ENCODE peak calls at places on chromosomes 12 and 14, in eight cellular contexts. O, T, K, H, R, S, E and D are unnamed samples.

GRCh38 chr14:76256545-76256944 is 104.8 kb downstream of the GPATCH2L start:
- DNase-seq in S (no peak), K (no peak), E (no peak), O (no peak), H (no peak), T (no peak), R (no peak), D (no peak)

GRCh38 chr12:41092115-41092514 is 96.0 kb upstream of the PDZRN4 start:
- DNase-seq in S (no peak), R (no peak), H (no peak), T (no peak), E (no peak), O (no peak), K (no peak), D (no peak)

GRCh38 chr12:68259318-68259940 is 6.0 kb upstream of the IL22 start:
- DNase-seq in S (no peak), O (no peak), H (peak; percentile 66), E (no peak), R (peak; percentile 86), T (no peak), K (no peak), D (peak; percentile 97)

GRCh38 chr12:76176935-76177334 is 92.5 kb upstream of the NAP1L1 start:
- DNase-seq in K (no peak), O (no peak), R (no peak), T (no peak), H (no peak), E (no peak), S (no peak), D (no peak)

GRCh38 chr14:51023964-51024363 is 70.9 kb downstream of the TRIM9 start:
- DNase-seq in T (no peak), H (no peak), O (no peak), K (no peak), R (no peak), S (no peak), E (no peak), D (peak; percentile 22)

GRCh38 chr12:49187184-49187583 is 1.7 kb downstream of the TUBA1A start:
- DNase-seq in E (no peak), S (peak; percentile 76), H (peak; percentile 73), O (no peak), T (peak; percentile 51), K (peak; percentile 30), R (no peak), D (peak; percentile 75)

GRCh38 chr12:56115329-56115728 is 1.1 kb upstream of the RPL41 start:
- DNase-seq in K (no peak), T (no peak), E (no peak), H (peak; percentile 51), S (no peak), R (peak; percentile 33), O (no peak), D (peak; percentile 33)

GRCh38 chr12:106078358-106079025 is 60.3 kb downstream of the NUAK1 start:
- DNase-seq in R (peak; percentile 78), H (peak; percentile 62), T (peak; percentile 17), E (peak; percentile 71), K (no peak), S (no peak), O (no peak), D (peak; percentile 30)

GRCh38 chr12:110370732-110371141 is 32.8 kb downstream of the ANAPC7 start:
- DNase-seq in S (no peak), O (no peak), T (no peak), H (no peak), R (peak; percentile 46), E (no peak), K (no peak), D (no peak)

GRCh38 chr12:108810636-108811035 is 46.7 kb downstream of the SSH1 start:
- DNase-seq in R (no peak), K (no peak), S (no peak), H (no peak), T (no peak), O (no peak), E (no peak), D (no peak)

GRCh38 chr12:109912790-109913189 is 12.7 kb downstream of the TCHP start:
- DNase-seq in E (no peak), H (no peak), T (no peak), O (no peak), K (no peak), R (no peak), S (no peak), D (no peak)

GRCh38 chr12:114676142-114676741 is 7.7 kb downstream of the TBX3 start:
- DNase-seq in R (no peak), S (no peak), T (no peak), E (no peak), H (no peak), O (no peak), K (no peak), D (no peak)

GRCh38 chr12:25433581-25434325 is 119.3 kb downstream of the LMNTD1 start:
- DNase-seq in K (no peak), O (peak; percentile 44), T (no peak), H (peak; percentile 68), E (peak; percentile 61), S (no peak), R (peak; percentile 23), D (peak; percentile 61)